ENCODE peak calls at places on chromosomes 3 and 15, in four cellular contexts. N is prostate gland, V is GM23338, H is stomach. E is an unnamed sample.

GRCh38 chr15:99485992-99486370 is 79.8 kb upstream of the MEF2A start:
- DNase-seq in N (no peak), V (peak), H (no peak), E (no peak)

GRCh38 chr3:78791745-78792144 is 976.1 kb downstream of the ROBO1 start:
- DNase-seq in N (no peak), V (no peak), H (no peak), E (no peak)

GRCh38 chr15:85482896-85483295 is 102.5 kb downstream of the AKAP13 start:
- DNase-seq in N (no peak), V (no peak), H (no peak), E (no peak)

GRCh38 chr3:164419220-164419619 is 659.1 kb downstream of the SI start:
- DNase-seq in N (no peak), V (no peak), H (no peak), E (no peak)

GRCh38 chr3:14329116-14329830 is 73.1 kb upstream of the SLC6A6 start:
- DNase-seq in N (no peak), V (peak), H (peak), E (peak)

GRCh38 chr3:5057857-5058324 is 64.2 kb upstream of the ARL8B start:
- DNase-seq in N (peak), V (peak), H (peak), E (peak)

GRCh38 chr3:13648060-13648743 is 99.3 kb downstream of the FBLN2 start:
- DNase-seq in N (peak), V (peak), H (peak), E (peak)

GRCh38 chr15:85327820-85328219 is 52.6 kb upstream of the AKAP13 start:
- DNase-seq in N (no peak), V (no peak), H (no peak), E (no peak)

GRCh38 chr3:32249184-32249782 is 10.8 kb downstream of the CMTM8 start:
- DNase-seq in N (no peak), V (no peak), H (no peak), E (no peak)

GRCh38 chr3:129312021-129312639 is 33.5 kb downstream of the HMCES start:
- DNase-seq in N (no peak), V (no peak), H (no peak), E (no peak)

GRCh38 chr3:80017369-80017768 is 249.6 kb upstream of the ROBO1 start:
- DNase-seq in N (no peak), V (no peak), H (no peak), E (no peak)

GRCh38 chr3:71504250-71505036 is 79.1 kb downstream of the FOXP1 start:
- DNase-seq in N (no peak), V (no peak), H (no peak), E (no peak)

GRCh38 chr3:61541694-61542093 is 19.7 kb upstream of the PTPRG start:
- DNase-seq in N (no peak), V (no peak), H (no peak), E (no peak)

GRCh38 chr15:38555686-38556334 is 8.8 kb downstream of the RASGRP1 start:
- DNase-seq in N (no peak), V (no peak), H (no peak), E (no peak)

GRCh38 chr15:37872661-37873060 is 61.8 kb upstream of the TMCO5A start:
- DNase-seq in N (no peak), V (no peak), H (no peak), E (no peak)

GRCh38 chr3:40255532-40255931 is 54.0 kb upstream of the EIF1B start:
- DNase-seq in N (no peak), V (no peak), H (no peak), E (no peak)

GRCh38 chr3:14967285-14967684 is 19.9 kb downstream of the NR2C2 start:
- DNase-seq in N (no peak), V (no peak), H (no peak), E (no peak)

GRCh38 chr3:53079147-53079546 is 33.3 kb upstream of the SFMBT1 start:
- DNase-seq in N (no peak), V (no peak), H (no peak), E (peak)

GRCh38 chr15:62989366-62990055 is 53.0 kb upstream of the TPM1 start:
- DNase-seq in N (no peak), V (no peak), H (no peak), E (no peak)

GRCh38 chr15:69757186-69757585 is 304.6 kb downstream of the RPLP1 start:
- DNase-seq in N (no peak), V (no peak), H (no peak), E (no peak)

GRCh38 chr3:50370594-50370993 is 11.3 kb upstream of the TMEM115 start:
- DNase-seq in N (no peak), V (peak), H (no peak), E (no peak)

GRCh38 chr3:191328383-191328962 is 721 bp upstream of the CCDC50 start:
- DNase-seq in N (no peak), V (no peak), H (no peak), E (no peak)

GRCh38 chr3:110868106-110868505 is 203.5 kb upstream of the NECTIN3 start:
- DNase-seq in N (no peak), V (no peak), H (no peak), E (no peak)

GRCh38 chr15:31237042-31237324 is 89.7 kb upstream of the KLF13 start:
- DNase-seq in N (no peak), V (no peak), H (no peak), E (no peak)

GRCh38 chr15:75651810-75652543 is 4.3 kb downstream of the SNX33 start:
- DNase-seq in N (no peak), V (no peak), H (no peak), E (no peak)

GRCh38 chr3:113758389-113759029 is 11.7 kb downstream of the ATP6V1A start:
- DNase-seq in N (no peak), V (no peak), H (no peak), E (no peak)

GRCh38 chr15:73700041-73700842 is 16.1 kb downstream of the CD276 start:
- DNase-seq in N (peak), V (peak), H (peak), E (peak)

GRCh38 chr15:76196286-76196948 is 114.9 kb downstream of the ETFA start:
- DNase-seq in N (peak), V (no peak), H (peak), E (peak)

GRCh38 chr15:89333011-89333860 is 1.4 kb downstream of the POLG start:
- DNase-seq in N (no peak), V (peak), H (no peak), E (peak)

GRCh38 chr3:122868322-122868721 is 73.5 kb downstream of the SLC49A4 start:
- DNase-seq in N (no peak), V (no peak), H (no peak), E (no peak)
- TF ChIP-seq POLR2AphosphoS5 in N (no peak), V (no peak), H (no peak), E (no peak)

GRCh38 chr15:92883643-92884458 is 16.3 kb upstream of the CHD2 start:
- DNase-seq in N (no peak), V (peak), H (no peak), E (no peak)

GRCh38 chr15:92881838-92882696 is 18.1 kb upstream of the CHD2 start:
- DNase-seq in N (peak), V (peak), H (peak), E (peak)

GRCh38 chr15:92881570-92881837 is 18.6 kb upstream of the CHD2 start:
- DNase-seq in N (no peak), V (no peak), H (no peak), E (no peak)

GRCh38 chr15:92884459-92884812 is 15.7 kb upstream of the CHD2 start:
- DNase-seq in N (no peak), V (no peak), H (no peak), E (no peak)

DNA sequence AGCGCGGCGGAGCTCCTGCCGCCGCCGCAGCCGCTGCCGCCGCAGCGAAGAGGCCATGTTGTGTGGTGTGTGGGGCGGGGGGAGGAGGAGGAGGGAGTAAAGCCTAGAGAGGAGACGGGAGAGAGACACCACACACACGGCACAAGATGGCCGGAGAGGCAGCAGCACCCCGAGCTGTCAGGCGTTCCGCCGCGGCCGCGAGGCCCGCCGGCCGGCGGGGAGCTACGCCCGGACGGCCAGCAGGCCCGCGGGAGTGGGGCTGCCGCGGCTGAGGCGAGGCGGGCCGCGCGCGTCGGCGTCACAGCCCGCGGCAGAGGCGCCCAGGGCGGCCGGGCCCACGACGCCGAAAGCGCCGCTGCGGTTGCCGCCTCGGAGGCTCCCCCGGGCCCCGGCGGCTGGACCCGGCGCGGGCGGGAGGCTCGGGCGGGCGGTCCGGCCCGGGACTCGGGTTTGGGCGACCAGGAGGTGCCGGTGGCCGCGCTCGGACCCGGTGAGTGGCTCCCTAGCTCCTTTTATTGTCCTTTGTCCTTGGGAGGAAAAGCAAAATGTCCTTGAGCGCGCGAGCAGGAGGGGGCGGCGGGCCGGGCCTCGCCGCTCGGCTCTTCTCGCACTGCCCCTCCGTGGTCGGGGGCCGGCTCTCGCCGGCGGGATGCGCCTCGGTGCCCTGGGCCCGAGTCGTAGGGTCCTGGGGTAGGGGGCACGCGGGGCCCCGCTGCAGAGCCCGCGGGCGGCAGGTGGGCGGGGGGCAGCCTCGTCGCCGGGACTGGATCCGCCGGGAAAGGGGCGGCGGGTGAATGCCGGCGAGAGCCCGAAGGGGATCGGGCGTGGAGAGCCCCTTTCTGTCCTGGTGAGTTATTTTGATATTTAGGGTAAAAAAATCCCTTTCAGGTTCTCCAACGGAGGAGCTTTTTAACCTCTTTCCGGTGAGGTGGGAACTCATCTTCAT is 17.2 kb upstream of the CHD2 start:
- DNase-seq in N (no peak), V (no peak), H (no peak), E (peak)
- TF ChIP-seq POLR2AphosphoS5 in N (no peak), V (no peak), H (peak), E (peak)

GRCh38 chr3:49025793-49026520 is 3.2 kb downstream of the IMPDH2 start:
- DNase-seq in N (no peak), V (no peak), H (no peak), E (no peak)

GRCh38 chr3:49027634-49028033 is 1.6 kb downstream of the IMPDH2 start:
- DNase-seq in N (no peak), V (no peak), H (no peak), E (no peak)

GRCh38 chr3:49025005-49025792 is 3.3 kb downstream of the NDUFAF3 start:
- DNase-seq in N (no peak), V (no peak), H (no peak), E (no peak)

GRCh38 chr3:49028298-49028672 is 913 bp downstream of the IMPDH2 start:
- DNase-seq in N (no peak), V (no peak), H (no peak), E (no peak)

DNA sequence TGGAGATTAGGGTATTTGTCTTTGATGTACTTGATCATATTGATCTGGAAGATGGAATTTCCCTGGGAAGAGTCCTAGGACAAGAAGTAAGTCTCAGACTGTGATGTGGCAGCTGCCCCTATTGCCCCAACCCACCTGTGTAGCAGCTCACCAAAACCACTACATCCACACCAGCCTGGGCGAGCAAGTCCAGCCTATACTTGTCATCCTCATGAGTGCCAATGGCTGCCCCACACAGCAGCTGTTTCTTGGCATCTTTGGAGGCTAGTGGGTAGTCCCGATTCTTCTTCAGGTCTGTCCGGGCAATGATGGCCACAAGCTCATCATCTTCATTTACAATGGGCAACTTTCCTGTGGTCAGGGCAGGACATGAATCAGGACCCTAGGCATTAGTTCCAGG is 2.7 kb downstream of the IMPDH2 start:
- DNase-seq in N (no peak), V (no peak), H (no peak), E (no peak)
- TF ChIP-seq POLR2AphosphoS5 in N (no peak), V (peak), H (no peak), E (no peak)

DNA sequence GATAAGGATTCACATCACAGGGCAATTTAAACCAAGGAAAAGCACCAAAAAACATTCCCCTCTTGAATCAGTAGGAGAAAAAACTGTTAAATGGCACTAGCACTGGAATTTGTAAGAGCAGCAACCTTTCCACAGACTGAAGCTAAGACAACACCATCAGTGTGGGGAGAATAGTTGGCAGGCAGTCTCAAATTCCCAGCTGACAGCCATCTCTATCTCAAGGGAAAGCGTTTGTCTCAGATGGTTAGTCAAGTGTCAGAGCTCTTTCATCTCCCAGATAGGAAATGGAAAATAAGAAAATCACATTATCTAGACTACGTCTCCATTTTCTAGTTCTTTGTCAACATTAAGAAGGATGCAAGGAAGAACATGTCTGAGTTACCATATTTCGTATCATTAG is 228.7 kb downstream of the WDR72 start:
- DNase-seq in N (no peak), V (no peak), H (no peak), E (no peak)
- TF ChIP-seq POLR2AphosphoS5 in N (no peak), V (no peak), H (no peak), E (no peak)

GRCh38 chr3:111906667-111907066 is 47.6 kb downstream of the PHLDB2 start:
- DNase-seq in N (no peak), V (no peak), H (no peak), E (no peak)

GRCh38 chr3:111911446-111911845 is 52.4 kb downstream of the PHLDB2 start:
- DNase-seq in N (no peak), V (no peak), H (no peak), E (no peak)

GRCh38 chr3:111913163-111913763 is 54.2 kb downstream of the PHLDB2 start:
- DNase-seq in N (no peak), V (peak), H (no peak), E (no peak)

GRCh38 chr3:111907151-111907550 is 48.1 kb downstream of the PHLDB2 start:
- DNase-seq in N (no peak), V (no peak), H (no peak), E (no peak)

DNA sequence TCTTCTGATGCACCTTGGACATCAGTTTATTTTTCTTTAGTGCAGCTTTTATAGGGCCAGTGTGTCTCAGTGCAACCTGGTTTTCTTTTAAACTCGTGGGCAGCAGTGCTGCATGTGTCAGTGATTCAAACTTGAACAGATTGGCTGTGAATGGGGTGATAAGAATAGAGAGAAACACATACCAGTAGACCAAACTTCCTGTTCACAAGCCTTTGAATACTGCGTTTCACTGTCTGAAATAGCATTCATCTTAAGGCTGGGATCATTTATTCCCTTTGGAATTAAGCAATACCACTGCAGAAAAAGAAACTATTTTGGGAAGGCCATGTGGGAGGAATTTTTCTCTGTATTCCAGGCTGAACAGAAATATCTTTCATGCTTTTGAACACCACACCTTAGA is 51.7 kb downstream of the PHLDB2 start:
- DNase-seq in N (no peak), V (no peak), H (no peak), E (no peak)
- TF ChIP-seq POLR2AphosphoS5 in N (no peak), V (no peak), H (no peak), E (no peak)

GRCh38 chr3:168624892-168625291 is 529.2 kb upstream of the GOLIM4 start:
- DNase-seq in N (no peak), V (peak), H (no peak), E (no peak)

GRCh38 chr3:168620854-168621253 is 525.1 kb upstream of the GOLIM4 start:
- DNase-seq in N (no peak), V (peak), H (peak), E (no peak)

GRCh38 chr3:168625477-168625876 is 529.8 kb upstream of the GOLIM4 start:
- DNase-seq in N (no peak), V (no peak), H (no peak), E (no peak)

GRCh38 chr3:168622795-168623194 is 527.1 kb upstream of the GOLIM4 start:
- DNase-seq in N (no peak), V (no peak), H (no peak), E (no peak)

GRCh38 chr3:168624195-168624594 is 528.5 kb upstream of the GOLIM4 start:
- DNase-seq in N (no peak), V (no peak), H (no peak), E (no peak)
- TF ChIP-seq POLR2AphosphoS5 in N (no peak), V (no peak), H (no peak), E (no peak)

GRCh38 chr3:172189987-172190603 is 150.7 kb downstream of the FNDC3B start:
- DNase-seq in N (no peak), V (no peak), H (no peak), E (no peak)
- TF ChIP-seq POLR2AphosphoS5 in N (no peak), V (no peak), H (no peak), E (no peak)

DNA sequence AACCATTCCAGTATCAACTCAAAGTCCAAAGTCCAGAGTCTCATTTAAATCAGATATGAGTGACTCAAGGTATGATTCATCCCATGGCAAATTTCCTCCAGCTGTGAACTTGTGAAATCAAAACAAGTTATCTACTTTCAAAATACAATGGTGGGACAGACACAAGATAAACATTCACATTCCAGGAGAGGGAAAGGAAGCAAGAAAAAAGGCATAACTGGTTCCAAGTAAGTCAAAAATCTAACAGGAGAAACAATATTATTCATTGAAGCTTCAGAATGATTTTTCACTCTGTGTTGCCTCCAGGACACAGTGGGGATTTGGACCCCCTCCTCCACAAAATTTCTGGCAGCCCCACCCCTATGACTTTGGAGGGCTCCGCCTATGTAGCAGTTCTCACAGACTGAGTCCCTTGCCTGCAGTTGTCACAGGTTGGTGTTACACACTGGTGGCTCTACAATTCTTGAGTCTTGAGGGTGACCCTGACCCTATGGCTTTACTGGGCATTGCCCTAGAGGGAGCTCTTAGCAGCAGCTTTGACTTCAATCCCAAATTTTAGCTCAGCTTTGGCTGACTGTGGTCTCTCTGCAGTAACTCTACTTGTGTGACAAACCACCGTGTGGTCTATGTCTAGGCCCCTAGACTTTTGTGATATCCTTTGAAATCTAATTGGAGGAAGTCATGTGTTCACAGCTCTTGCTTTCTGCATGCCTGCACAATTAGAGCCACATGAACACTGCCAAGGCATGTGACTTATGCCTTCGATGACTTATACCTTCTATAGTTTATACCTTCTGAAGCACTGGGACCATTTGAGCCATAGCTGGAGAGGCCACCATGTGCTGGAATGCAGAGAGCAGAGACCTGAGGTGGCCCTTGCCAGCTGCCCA is 644.2 kb downstream of the GRM7 start:
- DNase-seq in N (no peak), V (peak), H (no peak), E (no peak)
- TF ChIP-seq POLR2AphosphoS5 in N (no peak), V (no peak), H (peak), E (no peak)